ENCODE peak calls at places on chromosomes 6 and 20, in nine cellular contexts. M, V, N, L, D, C, A, Q and P are unnamed samples. For H3K27me3, the result is how much of the 10 kb centered on the place peaks cover.

GRCh38 chr20:53104889-53105288 is 132.7 kb downstream of the TSHZ2 start:
- DNase-seq in N (no peak), M (no peak), V (no peak), A (no peak), L (no peak), D (no peak), C (no peak), Q (no peak), P (no peak)

GRCh38 chr6:109507490-109508072 is 24.6 kb upstream of the ZBTB24 start:
- DNase-seq in Q (no peak), C (no peak), D (no peak), A (no peak), M (no peak), V (no peak), N (no peak), L (no peak), P (no peak)

GRCh38 chr20:49937023-49937929 is 1.1 kb downstream of the RNF114 start:
- DNase-seq in C (no peak), V (no peak), M (no peak), D (no peak), A (no peak), N (peak), L (no peak), Q (no peak), P (no peak)

GRCh38 chr6:139852484-139853140 is 478.2 kb upstream of the CITED2 start:
- DNase-seq in N (no peak), L (no peak), A (no peak), Q (no peak), V (no peak), D (peak), C (no peak), M (no peak), P (no peak)

GRCh38 chr6:65707134-65707826 is at the start of gene EYS:
- DNase-seq in D (no peak), M (no peak), L (peak), N (peak), V (no peak), Q (no peak), C (no peak), A (no peak), P (peak)

GRCh38 chr20:63539441-63540370 is 2.5 kb upstream of the PTK6 start:
- DNase-seq in C (no peak), D (no peak), N (no peak), A (no peak), M (no peak), V (no peak), L (no peak), Q (no peak), P (no peak)

GRCh38 chr20:5863040-5863811 is 87.1 kb downstream of the TRMT6 start:
- DNase-seq in D (peak), A (no peak), N (no peak), L (no peak), Q (no peak), M (no peak), V (no peak), C (peak), P (peak)

GRCh38 chr6:11428895-11429294 is 108.7 kb upstream of the TMEM170B start:
- DNase-seq in C (no peak), L (peak), D (peak), A (no peak), M (peak), V (no peak), N (peak), Q (no peak), P (no peak)

GRCh38 chr6:74087898-74088297 is 391.9 kb downstream of the CD109 start:
- DNase-seq in N (peak), M (no peak), A (no peak), Q (peak), V (no peak), L (no peak), C (no peak), D (peak), P (no peak)

GRCh38 chr6:1131285-1132079 is 180.4 kb upstream of the FOXQ1 start:
- DNase-seq in D (peak), L (no peak), C (no peak), M (no peak), A (no peak), V (no peak), Q (no peak), N (no peak), P (peak)

GRCh38 chr20:19903168-19903676 is 113.9 kb upstream of the NAA20 start:
- DNase-seq in V (no peak), Q (no peak), D (peak), N (peak), C (peak), A (no peak), L (no peak), M (no peak), P (no peak)
- TF ChIP-seq CTCF in V (no peak), Q (no peak), D (peak), N (peak), C (peak), A (no peak), L (no peak), M (no peak), P (no peak)

GRCh38 chr6:14393910-14394309 is 276.3 kb downstream of the CD83 start:
- DNase-seq in C (no peak), A (no peak), D (no peak), M (no peak), V (no peak), Q (no peak), N (no peak), L (no peak), P (no peak)
- H3K27me3 ChIP-seq in C (under half), A (under half), D (under half), M (under half), V (under half), Q (under half), N (under half), L (under half), P (under half)

DNA sequence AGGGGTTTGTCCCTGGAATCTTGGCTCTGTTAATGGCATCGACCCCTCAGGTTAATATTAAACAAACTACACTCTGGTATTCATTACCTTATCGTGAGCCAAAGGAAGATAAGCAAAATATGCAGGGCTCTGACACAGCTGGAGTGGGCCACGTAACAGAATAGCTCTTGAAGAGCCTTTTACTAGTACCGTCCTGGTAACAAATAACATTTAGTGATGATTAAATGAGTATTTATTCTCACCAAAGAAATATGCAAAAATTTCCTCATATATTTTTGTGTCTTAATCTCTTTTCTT is 20.1 kb upstream of the UTRN start:
- DNase-seq in M (no peak), C (no peak), N (no peak), V (no peak), L (no peak), D (peak), A (no peak), Q (no peak), P (no peak)
- H3K4me3 ChIP-seq in M (peak), C (no peak), N (peak), V (no peak), L (peak), D (no peak), A (no peak), Q (no peak), P (no peak)

DNA sequence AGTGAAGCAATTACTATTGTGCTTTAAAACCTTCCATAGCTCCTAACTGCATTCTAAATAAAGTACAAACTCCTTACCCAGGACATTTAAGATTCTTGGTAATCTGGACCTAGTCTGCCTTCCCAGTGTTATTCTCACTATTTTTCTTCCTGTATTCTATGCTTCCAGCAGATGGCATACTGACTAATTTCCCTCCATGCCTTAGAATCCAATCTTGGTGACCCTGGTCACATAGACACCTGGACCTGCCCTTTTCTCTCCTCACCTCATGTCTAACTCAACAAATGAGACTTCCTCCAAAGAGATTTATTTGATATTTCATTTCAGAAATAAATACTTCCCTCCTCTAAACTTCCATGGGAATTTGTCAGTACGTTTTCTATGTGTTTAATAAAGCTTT is 25.8 kb downstream of the ROS1 start:
- DNase-seq in V (no peak), C (no peak), N (peak), Q (no peak), A (no peak), L (no peak), D (no peak), M (no peak), P (no peak)
- TF ChIP-seq CTCF in V (no peak), C (no peak), N (peak), Q (peak), A (peak), L (peak), D (peak), M (peak), P (peak)

GRCh38 chr6:29827579-29828470 is at the start of gene HLA-G:
- DNase-seq in Q (no peak), V (no peak), D (no peak), C (peak), N (peak), A (no peak), L (peak), M (peak), P (no peak)

GRCh38 chr6:29830409-29830808 is 2.8 kb downstream of the HLA-G start:
- DNase-seq in V (no peak), A (no peak), D (no peak), Q (no peak), C (no peak), L (no peak), M (peak), N (no peak), P (no peak)

GRCh38 chr6:29829766-29830165 is 2.1 kb downstream of the HLA-G start:
- DNase-seq in Q (no peak), C (no peak), N (no peak), M (no peak), D (no peak), L (no peak), A (no peak), V (no peak), P (no peak)

GRCh38 chr6:29826271-29826670 is 1.4 kb upstream of the HLA-G start:
- DNase-seq in Q (no peak), D (no peak), C (no peak), V (no peak), L (no peak), A (no peak), M (no peak), N (no peak), P (no peak)

DNA sequence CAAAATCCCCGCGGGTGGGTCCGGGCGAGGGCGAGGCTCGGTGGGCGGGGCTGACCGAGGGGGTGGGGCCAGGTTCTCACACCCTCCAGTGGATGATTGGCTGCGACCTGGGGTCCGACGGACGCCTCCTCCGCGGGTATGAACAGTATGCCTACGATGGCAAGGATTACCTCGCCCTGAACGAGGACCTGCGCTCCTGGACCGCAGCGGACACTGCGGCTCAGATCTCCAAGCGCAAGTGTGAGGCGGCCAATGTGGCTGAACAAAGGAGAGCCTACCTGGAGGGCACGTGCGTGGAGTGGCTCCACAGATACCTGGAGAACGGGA is 809 bp downstream of the HLA-G start:
- DNase-seq in C (no peak), M (peak), Q (no peak), D (no peak), N (peak), V (no peak), A (no peak), L (peak), P (no peak)
- H3K27me3 ChIP-seq in C (under half), M (half or more), Q (under half), D (under half), N (half or more), V (under half), A (under half), L (half or more), P (under half)

GRCh38 chr20:23048283-23049200 is 930 bp downstream of the THBD start:
- DNase-seq in C (peak), M (peak), V (no peak), Q (no peak), L (peak), D (no peak), N (peak), A (peak), P (no peak)
- H3K4me3 ChIP-seq in C (no peak), M (peak), V (peak), Q (no peak), L (peak), D (peak), N (peak), A (peak), P (no peak)

GRCh38 chr20:31568041-31568731 is 36.9 kb upstream of the ID1 start:
- DNase-seq in N (no peak), D (no peak), M (no peak), L (no peak), V (no peak), C (no peak), Q (no peak), A (no peak), P (no peak)
- TF ChIP-seq CTCF in N (no peak), D (peak), M (no peak), L (no peak), V (no peak), C (no peak), Q (no peak), A (no peak), P (no peak)

GRCh38 chr20:51563141-51563596 is 20.6 kb upstream of the NFATC2 start:
- DNase-seq in C (no peak), N (no peak), V (no peak), Q (no peak), A (no peak), D (no peak), L (no peak), M (no peak), P (no peak)
- H3K27me3 ChIP-seq in C (under half), N (half or more), V (under half), Q (under half), A (under half), D (under half), L (half or more), M (under half), P (half or more)

GRCh38 chr6:167118006-167118405 is 4.9 kb upstream of the CCR6 start:
- DNase-seq in C (no peak), V (no peak), M (no peak), Q (no peak), N (no peak), A (no peak), L (no peak), D (no peak), P (no peak)

GRCh38 chr6:167113935-167114910 is 8.7 kb upstream of the CCR6 start:
- DNase-seq in C (peak), L (no peak), Q (no peak), D (no peak), V (peak), N (no peak), A (no peak), M (no peak), P (no peak)

GRCh38 chr6:167116838-167117228 is 6.1 kb upstream of the CCR6 start:
- DNase-seq in Q (no peak), A (no peak), N (no peak), C (no peak), V (no peak), M (no peak), D (no peak), L (no peak), P (no peak)

GRCh38 chr6:167115054-167115453 is 7.8 kb upstream of the CCR6 start:
- DNase-seq in M (peak), V (no peak), D (no peak), N (peak), Q (no peak), A (no peak), C (no peak), L (no peak), P (peak)

DNA sequence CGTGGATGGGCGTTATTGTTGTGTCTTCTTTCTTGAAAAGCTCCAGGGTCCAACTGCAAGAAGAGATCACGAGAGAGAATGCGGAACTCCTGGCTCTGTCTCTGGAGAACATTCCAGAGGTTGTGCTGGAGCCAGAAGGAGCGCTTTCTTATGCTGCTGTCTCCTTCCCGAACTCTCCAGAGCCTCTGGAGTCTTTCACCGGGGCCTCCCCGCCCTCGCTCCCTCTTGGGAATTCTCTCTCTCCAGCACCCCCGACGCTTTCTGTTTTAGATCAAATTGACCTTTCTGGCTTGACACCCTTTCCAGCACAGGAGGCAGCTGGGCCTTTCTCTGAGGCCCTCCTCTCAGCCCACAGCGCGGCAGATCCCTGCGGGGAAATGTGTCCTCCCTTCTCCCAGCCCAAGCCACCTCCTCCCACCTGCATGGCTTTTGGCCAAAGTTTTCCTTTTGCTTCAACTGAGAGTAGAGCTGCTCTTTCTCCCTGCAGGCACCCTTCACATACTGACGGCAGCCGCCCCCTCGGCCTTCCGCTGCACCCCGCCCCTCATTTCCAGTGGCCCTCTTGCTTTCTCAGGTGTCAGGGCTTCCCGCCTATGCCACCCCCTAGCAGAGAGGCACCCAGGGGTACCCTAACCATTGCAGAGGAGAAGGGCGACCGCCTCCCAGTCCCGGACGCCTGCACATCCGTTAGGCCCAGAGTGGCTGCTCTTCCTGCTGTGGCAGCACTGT is 6.6 kb upstream of the CCR6 start:
- DNase-seq in D (no peak), A (no peak), N (peak), C (peak), Q (no peak), V (no peak), M (no peak), L (no peak), P (no peak)
- H3K4me3 ChIP-seq in D (no peak), A (no peak), N (no peak), C (no peak), Q (no peak), V (peak), M (no peak), L (no peak), P (no peak)